ENCODE peak calls at places on chromosomes 3 and 15, in five cellular contexts. One of them, this sample, is unnamed.

GRCh38 chr3:164732166-164732565 is 346.1 kb downstream of the SI start:
- DNase-seq in epithelial cell of proximal tubule: no peak
- DNase-seq in glutamatergic neuron: no peak
- DNase-seq in Calu3: no peak
- DNase-seq in HCT116: no peak
- DNase-seq in this sample: no peak

GRCh38 chr3:54660599-54661210 is 267.2 kb downstream of the LRTM1 start:
- DNase-seq in glutamatergic neuron: no peak
- DNase-seq in HCT116: no peak
- DNase-seq in Calu3: no peak
- DNase-seq in epithelial cell of proximal tubule: no peak
- DNase-seq in this sample: no peak

GRCh38 chr3:129224984-129225393 is 24.4 kb upstream of the COPG1 start:
- DNase-seq in HCT116: no peak
- DNase-seq in epithelial cell of proximal tubule: peak
- DNase-seq in Calu3: peak
- DNase-seq in glutamatergic neuron: no peak
- DNase-seq in this sample: peak

GRCh38 chr3:42659451-42660130 is 6.1 kb downstream of the ZBTB47 start:
- DNase-seq in HCT116: no peak
- DNase-seq in glutamatergic neuron: no peak
- DNase-seq in Calu3: no peak
- DNase-seq in epithelial cell of proximal tubule: no peak
- DNase-seq in this sample: no peak

GRCh38 chr3:28781053-28781452 is 432.4 kb upstream of the AZI2 start:
- DNase-seq in glutamatergic neuron: no peak
- DNase-seq in epithelial cell of proximal tubule: no peak
- DNase-seq in HCT116: no peak
- DNase-seq in Calu3: no peak
- DNase-seq in this sample: no peak

GRCh38 chr3:88031543-88032148 is 27.2 kb downstream of the CGGBP1 start:
- DNase-seq in Calu3: no peak
- DNase-seq in glutamatergic neuron: no peak
- DNase-seq in HCT116: no peak
- DNase-seq in epithelial cell of proximal tubule: no peak
- DNase-seq in this sample: no peak

GRCh38 chr3:63674586-63674985 is 22.1 kb downstream of the SNTN start:
- DNase-seq in Calu3: no peak
- DNase-seq in glutamatergic neuron: no peak
- DNase-seq in HCT116: no peak
- DNase-seq in epithelial cell of proximal tubule: no peak
- DNase-seq in this sample: no peak

GRCh38 chr3:151468284-151468917 is 7.5 kb upstream of the IGSF10 start:
- DNase-seq in Calu3: peak
- DNase-seq in epithelial cell of proximal tubule: peak
- DNase-seq in HCT116: peak
- DNase-seq in glutamatergic neuron: no peak
- DNase-seq in this sample: peak

GRCh38 chr3:56118968-56119367 is 349.3 kb downstream of the ERC2 start:
- DNase-seq in HCT116: no peak
- DNase-seq in epithelial cell of proximal tubule: no peak
- DNase-seq in Calu3: no peak
- DNase-seq in glutamatergic neuron: no peak
- DNase-seq in this sample: no peak

GRCh38 chr15:56678562-56678961 is 54.7 kb downstream of the ZNF280D start:
- DNase-seq in HCT116: no peak
- DNase-seq in epithelial cell of proximal tubule: no peak
- DNase-seq in Calu3: no peak
- DNase-seq in glutamatergic neuron: no peak
- DNase-seq in this sample: no peak

GRCh38 chr3:175346573-175347356 is 487.6 kb downstream of the NAALADL2 start:
- DNase-seq in Calu3: peak
- DNase-seq in epithelial cell of proximal tubule: peak
- DNase-seq in glutamatergic neuron: no peak
- DNase-seq in HCT116: peak
- DNase-seq in this sample: peak

GRCh38 chr15:27743638-27744037 is 355.5 kb downstream of the OCA2 start:
- DNase-seq in glutamatergic neuron: no peak
- DNase-seq in epithelial cell of proximal tubule: no peak
- DNase-seq in HCT116: no peak
- DNase-seq in Calu3: no peak
- DNase-seq in this sample: no peak

GRCh38 chr3:142165194-142165593 is 15.8 kb upstream of the TFDP2 start:
- DNase-seq in HCT116: no peak
- DNase-seq in Calu3: no peak
- DNase-seq in glutamatergic neuron: no peak
- DNase-seq in epithelial cell of proximal tubule: no peak
- DNase-seq in this sample: no peak

GRCh38 chr3:124636101-124636862 is 94.0 kb upstream of the UMPS start:
- DNase-seq in HCT116: no peak
- DNase-seq in glutamatergic neuron: no peak
- DNase-seq in Calu3: no peak
- DNase-seq in epithelial cell of proximal tubule: no peak
- DNase-seq in this sample: no peak

GRCh38 chr3:184874709-184875644 is 63.0 kb downstream of the VPS8 start:
- DNase-seq in glutamatergic neuron: peak
- DNase-seq in Calu3: peak
- DNase-seq in HCT116: peak
- DNase-seq in epithelial cell of proximal tubule: no peak
- DNase-seq in this sample: peak

GRCh38 chr15:73352082-73352481 is 16.7 kb downstream of the HCN4 start:
- DNase-seq in Calu3: no peak
- DNase-seq in epithelial cell of proximal tubule: no peak
- DNase-seq in HCT116: no peak
- DNase-seq in glutamatergic neuron: no peak
- DNase-seq in this sample: no peak

GRCh38 chr15:56817266-56817665 is 84.0 kb upstream of the ZNF280D start:
- DNase-seq in glutamatergic neuron: no peak
- DNase-seq in Calu3: no peak
- DNase-seq in HCT116: no peak
- DNase-seq in epithelial cell of proximal tubule: peak
- DNase-seq in this sample: no peak

GRCh38 chr15:33960160-33960559 is 8.1 kb upstream of the CHRM5 start:
- DNase-seq in Calu3: no peak
- DNase-seq in glutamatergic neuron: no peak
- DNase-seq in epithelial cell of proximal tubule: no peak
- DNase-seq in HCT116: no peak
- DNase-seq in this sample: peak

GRCh38 chr3:155676252-155676981 is 68.5 kb downstream of the PLCH1 start:
- DNase-seq in glutamatergic neuron: peak
- DNase-seq in epithelial cell of proximal tubule: peak
- DNase-seq in Calu3: peak
- DNase-seq in HCT116: no peak
- DNase-seq in this sample: no peak

GRCh38 chr3:20197775-20198174 is 11.8 kb upstream of the SGO1 start:
- DNase-seq in HCT116: peak
- DNase-seq in epithelial cell of proximal tubule: no peak
- DNase-seq in glutamatergic neuron: no peak
- DNase-seq in Calu3: peak
- DNase-seq in this sample: peak

GRCh38 chr3:107994954-107995715 is 95.7 kb downstream of the CD47 start:
- DNase-seq in glutamatergic neuron: no peak
- DNase-seq in epithelial cell of proximal tubule: no peak
- DNase-seq in Calu3: no peak
- DNase-seq in HCT116: no peak
- DNase-seq in this sample: no peak

GRCh38 chr3:14913926-14914776 is 33.2 kb upstream of the NR2C2 start:
- DNase-seq in epithelial cell of proximal tubule: no peak
- DNase-seq in Calu3: no peak
- DNase-seq in glutamatergic neuron: peak
- DNase-seq in HCT116: no peak
- DNase-seq in this sample: no peak

GRCh38 chr3:196686436-196686835 is 25.6 kb downstream of the CEP19 start:
- DNase-seq in Calu3: no peak
- DNase-seq in epithelial cell of proximal tubule: no peak
- DNase-seq in HCT116: no peak
- DNase-seq in glutamatergic neuron: no peak
- DNase-seq in this sample: no peak

GRCh38 chr15:98583758-98584157 is 64.6 kb upstream of the IGF1R start:
- DNase-seq in glutamatergic neuron: no peak
- DNase-seq in epithelial cell of proximal tubule: no peak
- DNase-seq in HCT116: no peak
- DNase-seq in Calu3: no peak
- DNase-seq in this sample: no peak

GRCh38 chr3:39515681-39516441 is 48.4 kb downstream of the MOBP start:
- DNase-seq in HCT116: no peak
- DNase-seq in epithelial cell of proximal tubule: no peak
- DNase-seq in Calu3: no peak
- DNase-seq in glutamatergic neuron: no peak
- DNase-seq in this sample: no peak

GRCh38 chr3:111810909-111811308 is 48.2 kb upstream of the PHLDB2 start:
- DNase-seq in glutamatergic neuron: no peak
- DNase-seq in Calu3: no peak
- DNase-seq in HCT116: peak
- DNase-seq in epithelial cell of proximal tubule: peak
- DNase-seq in this sample: no peak

GRCh38 chr3:131474115-131474514 is 28.7 kb downstream of the MRPL3 start:
- DNase-seq in HCT116: no peak
- DNase-seq in glutamatergic neuron: no peak
- DNase-seq in epithelial cell of proximal tubule: no peak
- DNase-seq in Calu3: no peak
- DNase-seq in this sample: no peak

GRCh38 chr15:70902105-70902504 is 9.5 kb downstream of the LRRC49 start:
- DNase-seq in HCT116: peak
- DNase-seq in glutamatergic neuron: no peak
- DNase-seq in Calu3: no peak
- DNase-seq in epithelial cell of proximal tubule: peak
- DNase-seq in this sample: no peak

GRCh38 chr3:171306631-171307030 is 153.6 kb downstream of the TNIK start:
- DNase-seq in epithelial cell of proximal tubule: peak
- DNase-seq in HCT116: no peak
- DNase-seq in Calu3: no peak
- DNase-seq in glutamatergic neuron: no peak
- DNase-seq in this sample: peak

GRCh38 chr3:37906734-37907282 is 45.1 kb downstream of the CTDSPL start:
- DNase-seq in epithelial cell of proximal tubule: no peak
- DNase-seq in glutamatergic neuron: no peak
- DNase-seq in Calu3: no peak
- DNase-seq in HCT116: no peak
- DNase-seq in this sample: no peak

GRCh38 chr3:138812806-138813205 is 21.9 kb downstream of the PIK3CB start:
- DNase-seq in glutamatergic neuron: no peak
- DNase-seq in HCT116: no peak
- DNase-seq in Calu3: no peak
- DNase-seq in epithelial cell of proximal tubule: no peak
- DNase-seq in this sample: no peak

GRCh38 chr15:67049351-67050044 is 15.9 kb upstream of the SMAD3 start:
- DNase-seq in glutamatergic neuron: no peak
- DNase-seq in epithelial cell of proximal tubule: peak
- DNase-seq in HCT116: no peak
- DNase-seq in Calu3: peak
- DNase-seq in this sample: no peak

DNA sequence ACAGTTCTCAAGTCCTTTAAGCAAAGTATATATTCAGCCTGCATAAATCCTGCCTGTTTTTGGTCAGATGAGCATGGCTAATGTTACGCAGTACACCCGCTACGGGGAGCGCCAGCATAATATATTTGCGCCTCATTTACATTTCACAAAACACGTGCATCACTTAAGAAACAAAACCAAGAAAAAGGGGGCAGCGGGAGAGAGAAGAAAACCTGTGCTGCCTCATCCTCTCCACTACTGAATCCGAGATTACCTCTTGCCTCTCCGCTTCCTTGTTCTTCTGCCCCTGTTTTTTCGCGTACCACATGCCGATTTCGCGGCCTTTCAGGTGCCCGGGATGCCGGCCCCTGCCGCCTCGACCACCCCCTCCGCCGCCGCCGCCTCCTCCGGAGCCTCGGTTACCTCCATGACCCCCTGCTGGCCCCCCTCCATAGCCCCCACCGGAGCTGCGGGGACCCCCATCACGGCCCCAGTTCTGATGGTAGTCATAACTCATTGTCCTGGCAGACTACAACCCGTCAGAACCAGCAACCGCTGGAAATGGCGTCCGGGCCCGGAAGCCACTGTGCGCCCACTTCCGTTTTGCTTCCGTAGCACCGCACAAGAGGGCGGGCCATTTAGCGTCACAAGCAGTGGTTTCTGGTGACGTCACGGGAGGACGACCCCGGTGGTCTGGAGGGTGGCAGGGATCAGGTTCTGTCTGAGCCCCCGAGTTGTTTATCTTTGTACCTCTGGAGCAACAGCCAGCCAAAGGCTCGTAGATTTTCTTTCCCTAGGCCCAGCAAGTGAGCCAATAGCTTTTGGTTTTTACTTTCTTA is at the start of gene DHX36:
- DNase-seq in epithelial cell of proximal tubule: peak
- DNase-seq in Calu3: peak
- DNase-seq in glutamatergic neuron: peak
- DNase-seq in HCT116: peak
- DNase-seq in this sample: peak
- TF ChIP-seq CTCF in epithelial cell of proximal tubule: no peak
- TF ChIP-seq CTCF in Calu3: no peak
- TF ChIP-seq CTCF in glutamatergic neuron: no peak
- TF ChIP-seq CTCF in HCT116: no peak
- TF ChIP-seq CTCF in this sample: no peak

GRCh38 chr3:8713901-8714759 is 19.5 kb upstream of the CAV3 start:
- DNase-seq in HCT116: peak
- DNase-seq in glutamatergic neuron: peak
- DNase-seq in epithelial cell of proximal tubule: no peak
- DNase-seq in Calu3: peak
- DNase-seq in this sample: no peak
- TF ChIP-seq CTCF in HCT116: peak
- TF ChIP-seq CTCF in glutamatergic neuron: peak
- TF ChIP-seq CTCF in epithelial cell of proximal tubule: peak
- TF ChIP-seq CTCF in Calu3: peak
- TF ChIP-seq CTCF in this sample: no peak

DNA sequence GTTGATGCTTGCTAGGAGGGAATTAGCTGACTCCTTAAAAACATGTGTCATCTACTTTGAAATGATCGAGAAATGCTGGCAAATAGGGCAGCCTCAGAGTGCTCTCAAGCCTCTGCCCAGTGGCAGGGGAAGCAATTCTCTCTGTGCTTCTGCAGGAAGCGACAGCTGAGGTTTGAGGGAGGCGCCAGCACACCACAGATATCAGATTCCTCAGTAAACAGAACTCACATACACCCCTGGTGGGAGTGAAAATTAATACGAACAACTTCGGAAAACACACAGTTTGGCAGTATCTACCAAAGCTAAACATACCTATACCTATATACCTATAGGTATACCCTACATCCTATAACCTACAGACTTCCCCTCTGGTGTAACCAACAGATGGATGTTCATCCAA is 61.3 kb downstream of the NSMCE3 start:
- DNase-seq in glutamatergic neuron: no peak
- DNase-seq in Calu3: no peak
- DNase-seq in HCT116: no peak
- DNase-seq in epithelial cell of proximal tubule: no peak
- DNase-seq in this sample: no peak
- TF ChIP-seq CTCF in glutamatergic neuron: no peak
- TF ChIP-seq CTCF in Calu3: no peak
- TF ChIP-seq CTCF in HCT116: no peak
- TF ChIP-seq CTCF in epithelial cell of proximal tubule: no peak
- TF ChIP-seq CTCF in this sample: no peak

DNA sequence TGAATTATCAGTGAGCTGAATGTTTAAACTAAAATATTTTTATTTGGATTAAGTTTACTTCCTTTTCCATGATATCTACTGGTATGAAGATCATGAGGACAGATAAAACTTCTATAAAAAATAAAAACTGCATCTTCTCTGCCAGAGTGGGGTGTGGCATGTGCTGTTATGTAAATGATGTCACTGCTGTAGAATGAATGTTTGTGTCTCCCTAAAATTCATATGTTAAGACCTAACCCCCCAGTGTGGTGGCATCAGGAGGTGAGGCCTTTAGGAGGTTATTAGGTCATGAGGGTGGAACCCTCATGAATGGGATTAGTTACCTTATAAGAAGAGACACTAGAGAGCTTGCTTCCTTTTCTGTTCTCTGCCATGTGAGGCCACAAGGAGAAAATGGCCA is 178.7 kb upstream of the DPH6 start:
- DNase-seq in Calu3: no peak
- DNase-seq in glutamatergic neuron: no peak
- DNase-seq in epithelial cell of proximal tubule: no peak
- DNase-seq in HCT116: no peak
- DNase-seq in this sample: no peak
- TF ChIP-seq CTCF in Calu3: no peak
- TF ChIP-seq CTCF in glutamatergic neuron: no peak
- TF ChIP-seq CTCF in epithelial cell of proximal tubule: no peak
- TF ChIP-seq CTCF in HCT116: no peak
- TF ChIP-seq CTCF in this sample: no peak